ENCODE peak calls at places on chromosomes 2 and 18, in four cellular contexts. C is right atrium auricular region, X is tibial artery, B is body of pancreas. T is an unnamed sample.

GRCh38 chr2:100754951-100755350 is 65.0 kb upstream of the NPAS2 start:
- DNase-seq in C (no peak), B (no peak), X (no peak), T (no peak)

GRCh38 chr2:20282916-20283592 is 58.1 kb upstream of the SDC1 start:
- DNase-seq in X (no peak), B (peak), C (no peak), T (peak)

GRCh38 chr2:111990856-111991255 is 64.2 kb upstream of the TMEM87B start:
- DNase-seq in C (no peak), B (no peak), X (no peak), T (no peak)

GRCh38 chr2:127170021-127170420 is 50.1 kb downstream of the CYP27C1 start:
- DNase-seq in B (no peak), C (no peak), X (no peak), T (no peak)

GRCh38 chr2:12543452-12544220 is 173.1 kb upstream of the TRIB2 start:
- DNase-seq in C (no peak), B (no peak), X (no peak), T (no peak)

GRCh38 chr2:1827686-1828085 is 83.4 kb upstream of the PXDN start:
- DNase-seq in B (no peak), C (no peak), X (no peak), T (no peak)

GRCh38 chr2:47867205-47867604 is 39.1 kb downstream of the FBXO11 start:
- DNase-seq in B (peak), C (no peak), X (no peak), T (no peak)

GRCh38 chr2:113158884-113159553 is 14.8 kb upstream of the PSD4 start:
- DNase-seq in B (no peak), C (peak), X (peak), T (no peak)

GRCh38 chr2:9594361-9595063 is 36.3 kb downstream of the YWHAQ start:
- DNase-seq in C (no peak), X (no peak), B (peak), T (no peak)

GRCh38 chr2:234823877-234824376 is 127.9 kb upstream of the SH3BP4 start:
- DNase-seq in B (peak), X (peak), C (peak), T (no peak)

GRCh38 chr2:128245816-128246215 is 72.9 kb downstream of the HS6ST1 start:
- DNase-seq in C (no peak), X (no peak), B (no peak), T (no peak)

GRCh38 chr2:27798948-27799645 is 27.6 kb downstream of the MRPL33 start:
- DNase-seq in X (peak), C (peak), B (no peak), T (peak)

GRCh38 chr2:233847248-233847898 is 7.0 kb downstream of the HJURP start:
- DNase-seq in B (no peak), C (peak), X (peak), T (no peak)

GRCh38 chr2:95054016-95054415 is 28.5 kb downstream of the MAL start:
- DNase-seq in C (no peak), B (no peak), X (no peak), T (no peak)

GRCh38 chr2:102065675-102066252 is 74.0 kb downstream of the IL1R2 start:
- DNase-seq in B (no peak), X (no peak), C (no peak), T (no peak)

GRCh38 chr2:3426615-3427014 is 47.1 kb downstream of the TRAPPC12 start:
- DNase-seq in X (no peak), C (no peak), B (no peak), T (no peak)
- H3K4me3 ChIP-seq in X (no peak), C (no peak), B (no peak), T (no peak)

GRCh38 chr18:62721837-62722795 is 6.8 kb downstream of the PHLPP1 start:
- DNase-seq in B (no peak), C (no peak), X (no peak), T (no peak)

GRCh38 chr18:62718268-62718800 is 3.0 kb downstream of the PHLPP1 start:
- DNase-seq in B (no peak), X (no peak), C (no peak), T (no peak)

GRCh38 chr18:62723666-62724281 is 8.4 kb downstream of the PHLPP1 start:
- DNase-seq in C (no peak), B (no peak), X (no peak), T (no peak)

GRCh38 chr18:62720048-62720447 is 4.7 kb downstream of the PHLPP1 start:
- DNase-seq in X (no peak), C (no peak), B (no peak), T (no peak)

DNA sequence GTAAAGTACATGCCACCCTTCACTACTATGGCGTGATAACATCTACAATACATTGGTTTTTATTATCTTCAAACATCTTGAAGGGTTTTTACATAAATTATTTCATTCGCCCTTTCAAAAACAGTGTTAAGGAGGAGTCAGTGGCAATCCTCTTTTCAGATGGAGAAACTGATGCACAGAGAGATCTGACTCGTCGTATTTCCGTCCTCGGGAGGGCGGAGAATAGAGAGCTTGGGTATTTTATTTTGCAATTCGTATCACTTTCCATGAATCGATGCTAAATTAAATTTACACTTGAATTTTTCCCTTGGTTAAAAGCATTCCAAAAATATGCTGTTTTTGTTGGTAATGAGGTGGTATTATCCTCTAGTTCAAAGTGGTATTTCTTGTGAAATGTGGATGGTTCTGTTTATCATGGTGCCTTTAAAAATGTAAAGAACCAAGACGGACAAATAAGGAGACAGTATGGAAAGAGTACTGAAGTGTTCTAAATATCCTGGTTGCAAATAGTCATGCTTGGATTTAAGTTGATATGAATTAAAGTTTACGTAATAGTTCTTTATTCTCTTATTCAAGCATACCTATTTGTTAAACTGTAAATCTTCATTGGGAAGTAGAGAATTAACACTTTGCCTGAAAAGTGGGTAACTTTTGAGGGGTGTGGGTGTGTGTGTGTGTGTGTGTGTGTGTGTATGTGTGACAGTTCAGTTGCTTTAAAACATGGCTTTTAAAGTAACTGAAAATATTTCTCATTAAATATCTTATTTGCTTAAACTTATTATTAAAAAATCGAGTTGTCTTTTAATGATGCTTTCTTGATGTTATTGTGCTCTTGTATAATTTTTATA is 5.6 kb downstream of the PHLPP1 start:
- DNase-seq in C (no peak), X (no peak), B (no peak), T (no peak)
- H3K4me3 ChIP-seq in C (no peak), X (no peak), B (no peak), T (no peak)

GRCh38 chr2:179555681-179556283 is 291.1 kb upstream of the SESTD1 start:
- DNase-seq in C (no peak), X (no peak), B (no peak), T (no peak)

GRCh38 chr2:179550849-179551248 is 286.2 kb upstream of the SESTD1 start:
- DNase-seq in B (no peak), X (no peak), C (no peak), T (no peak)

GRCh38 chr2:179554639-179555038 is 290.0 kb upstream of the SESTD1 start:
- DNase-seq in X (no peak), C (no peak), B (no peak), T (no peak)

GRCh38 chr2:179551545-179552045 is 287.0 kb upstream of the SESTD1 start:
- DNase-seq in B (no peak), C (no peak), X (no peak), T (no peak)

DNA sequence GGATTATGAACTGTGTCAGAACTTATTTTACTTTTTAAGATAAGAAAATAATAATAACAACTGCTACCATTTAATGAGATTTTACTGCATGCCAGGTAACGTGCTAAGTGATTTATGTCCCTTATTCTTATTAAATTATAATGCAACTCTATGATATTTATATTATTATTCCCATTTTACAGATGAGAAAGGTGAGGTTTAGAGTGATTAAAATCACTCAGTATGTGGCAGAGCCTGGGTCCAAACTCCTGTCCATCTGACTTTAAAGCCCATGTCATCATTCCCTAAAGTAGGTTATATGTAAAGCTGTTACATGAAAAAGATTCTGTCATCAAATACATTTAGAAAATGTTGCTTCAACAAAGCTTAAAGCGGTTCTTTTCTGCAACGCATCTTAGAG is 288.8 kb upstream of the SESTD1 start:
- DNase-seq in X (no peak), C (no peak), B (no peak), T (no peak)
- H3K4me3 ChIP-seq in X (no peak), C (no peak), B (no peak), T (no peak)

GRCh38 chr2:60352491-60353405 is 200.7 kb downstream of the BCL11A start:
- DNase-seq in X (no peak), C (no peak), B (no peak), T (no peak)
- H3K4me3 ChIP-seq in X (no peak), C (no peak), B (no peak), T (no peak)

DNA sequence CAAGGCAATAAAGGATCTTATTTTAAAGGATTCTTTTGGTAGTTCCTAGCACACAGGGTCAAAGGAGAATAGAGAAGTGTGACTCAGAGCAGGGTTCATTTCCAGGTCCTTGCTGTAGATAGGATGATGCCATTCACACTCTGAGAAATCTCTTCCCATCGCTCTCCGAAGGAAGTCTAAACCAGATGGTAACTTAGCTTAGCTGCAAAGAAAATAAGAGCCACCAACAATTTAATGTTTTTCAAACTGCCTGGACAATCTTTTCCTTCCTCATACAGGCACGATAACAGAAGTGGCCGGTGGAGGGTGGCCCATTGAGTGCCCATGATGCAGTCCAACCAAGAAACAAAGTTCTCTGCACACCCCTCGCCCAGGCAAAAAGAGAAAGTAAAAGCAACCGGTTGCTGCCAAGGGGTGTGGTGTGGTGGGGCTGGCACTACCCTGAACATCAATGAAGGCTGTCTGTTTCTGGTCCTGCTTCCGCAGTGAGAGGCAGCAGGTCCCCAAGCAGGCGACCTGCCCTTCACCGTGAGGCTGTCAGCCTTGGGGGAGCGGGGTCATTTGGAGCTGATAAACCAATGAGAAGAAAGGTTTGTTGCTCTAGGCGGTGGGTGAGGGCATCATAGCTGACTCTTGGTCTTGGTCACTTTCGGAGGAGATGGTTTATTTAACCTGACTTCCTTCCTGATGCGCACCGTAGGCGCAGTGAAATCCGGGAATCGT is 105.6 kb upstream of the CD302 start:
- DNase-seq in C (no peak), B (peak), X (peak), T (no peak)
- H3K4me3 ChIP-seq in C (peak), B (no peak), X (peak), T (no peak)

GRCh38 chr2:24237313-24237712 is 62.5 kb downstream of the FAM228A start:
- DNase-seq in B (no peak), C (no peak), X (no peak), T (no peak)

GRCh38 chr2:24228470-24228869 is 53.6 kb downstream of the FAM228A start:
- DNase-seq in B (no peak), C (no peak), X (no peak), T (no peak)

GRCh38 chr2:24231461-24231881 is 56.6 kb downstream of the FAM228A start:
- DNase-seq in B (no peak), X (no peak), C (no peak), T (no peak)

GRCh38 chr2:24238158-24238557 is 63.3 kb downstream of the FAM228A start:
- DNase-seq in C (no peak), X (no peak), B (no peak), T (peak)

GRCh38 chr2:24233321-24233720 is 58.5 kb downstream of the FAM228A start:
- DNase-seq in B (no peak), C (no peak), X (no peak), T (no peak)
- H3K4me3 ChIP-seq in B (no peak), C (no peak), X (no peak), T (no peak)

GRCh38 chr2:30421551-30422436 is 25.3 kb upstream of the LCLAT1 start:
- DNase-seq in X (no peak), B (no peak), C (no peak), T (peak)
- H3K4me3 ChIP-seq in X (peak), B (no peak), C (no peak), T (peak)

GRCh38 chr18:65057439-65058083 is 693.3 kb upstream of the CDH7 start:
- DNase-seq in C (no peak), X (no peak), B (no peak), T (no peak)
- H3K4me3 ChIP-seq in C (peak), X (no peak), B (no peak), T (no peak)

DNA sequence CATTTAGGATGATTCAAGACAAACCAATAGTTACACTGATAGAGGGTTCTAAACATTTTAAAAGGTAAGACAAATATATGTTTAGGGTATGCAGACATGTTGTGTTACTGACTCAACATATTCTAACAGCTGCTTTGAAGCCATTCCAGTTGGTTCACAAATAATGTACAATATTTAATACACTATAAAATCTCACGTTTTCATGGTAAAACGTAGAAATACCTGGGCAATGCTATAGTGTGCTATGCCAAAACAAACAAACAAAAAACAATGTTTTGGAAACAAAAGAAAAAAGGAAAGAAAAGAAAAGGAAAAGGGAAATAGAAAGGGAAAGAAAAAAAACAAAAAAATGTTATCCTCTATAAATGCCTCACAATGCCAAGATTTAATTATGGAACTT is 277.1 kb downstream of the TCF4 start:
- DNase-seq in X (no peak), B (no peak), C (no peak), T (no peak)
- H3K4me3 ChIP-seq in X (no peak), B (no peak), C (no peak), T (no peak)

DNA sequence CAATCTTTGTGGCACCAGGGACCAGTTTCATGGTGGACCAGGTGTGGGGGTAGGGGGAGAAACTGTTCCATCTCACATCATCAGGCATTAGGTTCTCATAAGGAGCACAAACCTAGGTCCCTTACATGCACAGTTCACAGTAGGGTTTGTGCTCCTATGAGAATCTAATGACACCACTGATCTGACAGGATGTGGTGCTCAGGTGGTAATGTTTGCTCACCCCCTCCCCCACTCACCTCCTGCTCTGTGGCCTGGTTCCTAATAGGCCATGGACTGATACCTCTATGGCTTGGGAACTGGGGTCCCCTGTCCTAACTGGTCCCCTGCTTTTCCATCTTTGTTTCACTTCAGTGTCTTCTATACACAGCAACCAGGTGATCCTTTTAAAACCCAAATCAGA is 267.8 kb downstream of the TNS1 start:
- DNase-seq in B (no peak), X (no peak), C (no peak), T (no peak)
- H3K4me3 ChIP-seq in B (no peak), X (no peak), C (no peak), T (no peak)